ENCODE peak calls at places on chromosomes 7 and 10, in five cellular contexts. One of them, this sample, is unnamed.

GRCh38 chr7:109639561-109639960 is 1069.9 kb downstream of the DNAJB9 start:
- DNase-seq in PC-3: no peak
- DNase-seq in hepatocyte: no peak
- DNase-seq in neural progenitor cell: no peak
- DNase-seq in PC-9: no peak
- DNase-seq in this sample: peak; percentile 8

GRCh38 chr10:86162696-86163400 is 203.7 kb downstream of the GRID1 start:
- DNase-seq in PC-9: no peak
- DNase-seq in neural progenitor cell: no peak
- DNase-seq in hepatocyte: no peak
- DNase-seq in PC-3: no peak
- DNase-seq in this sample: no peak

GRCh38 chr10:68154211-68154497 is 44.9 kb downstream of the MYPN start:
- DNase-seq in PC-9: no peak
- DNase-seq in neural progenitor cell: peak; percentile 29
- DNase-seq in hepatocyte: no peak
- DNase-seq in PC-3: no peak
- DNase-seq in this sample: peak; percentile 57

GRCh38 chr10:11444148-11444516 is 167.3 kb downstream of the USP6NL start:
- DNase-seq in neural progenitor cell: no peak
- DNase-seq in PC-3: no peak
- DNase-seq in hepatocyte: no peak
- DNase-seq in PC-9: no peak
- DNase-seq in this sample: no peak

GRCh38 chr10:132329565-132330485 is 2.2 kb upstream of the LRRC27 start:
- DNase-seq in neural progenitor cell: no peak
- DNase-seq in PC-9: peak; percentile 31
- DNase-seq in hepatocyte: no peak
- DNase-seq in PC-3: peak; percentile 75
- DNase-seq in this sample: no peak

GRCh38 chr10:48363617-48364355 is 57.3 kb downstream of the MAPK8 start:
- DNase-seq in PC-3: peak; percentile 86
- DNase-seq in PC-9: peak; percentile 28
- DNase-seq in hepatocyte: peak; percentile 65
- DNase-seq in neural progenitor cell: peak; percentile 70
- DNase-seq in this sample: peak; percentile 79

GRCh38 chr7:106841896-106842390 is 23.1 kb upstream of the PIK3CG start:
- DNase-seq in neural progenitor cell: peak; percentile 33
- DNase-seq in PC-3: no peak
- DNase-seq in hepatocyte: no peak
- DNase-seq in PC-9: no peak
- DNase-seq in this sample: no peak

GRCh38 chr10:110356628-110357245 is 52.0 kb upstream of the SMNDC1 start:
- DNase-seq in hepatocyte: no peak
- DNase-seq in PC-9: peak; percentile 71
- DNase-seq in neural progenitor cell: no peak
- DNase-seq in PC-3: peak; percentile 79
- DNase-seq in this sample: no peak

GRCh38 chr10:101645659-101646058 is 49.3 kb downstream of the FBXW4 start:
- DNase-seq in PC-3: no peak
- DNase-seq in PC-9: no peak
- DNase-seq in hepatocyte: no peak
- DNase-seq in neural progenitor cell: no peak
- DNase-seq in this sample: no peak

GRCh38 chr10:86686972-86687371 is 18.7 kb downstream of the LDB3 start:
- DNase-seq in neural progenitor cell: no peak
- DNase-seq in PC-9: no peak
- DNase-seq in hepatocyte: no peak
- DNase-seq in PC-3: no peak
- DNase-seq in this sample: no peak

GRCh38 chr10:10872035-10872673 is 145.5 kb upstream of the CELF2 start:
- DNase-seq in neural progenitor cell: no peak
- DNase-seq in PC-3: no peak
- DNase-seq in hepatocyte: peak; percentile 22
- DNase-seq in PC-9: peak; percentile 32
- DNase-seq in this sample: peak; percentile 46

GRCh38 chr10:43055991-43056567 is 20.8 kb upstream of the RET start:
- DNase-seq in neural progenitor cell: no peak
- DNase-seq in PC-3: no peak
- DNase-seq in PC-9: no peak
- DNase-seq in hepatocyte: no peak
- DNase-seq in this sample: no peak

GRCh38 chr7:95469187-95469586 is 16.6 kb upstream of the ASB4 start:
- DNase-seq in neural progenitor cell: no peak
- DNase-seq in hepatocyte: no peak
- DNase-seq in PC-3: no peak
- DNase-seq in PC-9: no peak
- DNase-seq in this sample: no peak

GRCh38 chr10:30731963-30732362 is 102.4 kb upstream of the LYZL2 start:
- DNase-seq in PC-3: no peak
- DNase-seq in hepatocyte: no peak
- DNase-seq in neural progenitor cell: no peak
- DNase-seq in PC-9: no peak
- DNase-seq in this sample: no peak

GRCh38 chr7:6417408-6417807 is 30.3 kb downstream of the DAGLB start:
- DNase-seq in hepatocyte: no peak
- DNase-seq in neural progenitor cell: no peak
- DNase-seq in PC-9: no peak
- DNase-seq in PC-3: no peak
- DNase-seq in this sample: no peak

GRCh38 chr7:5695037-5695708 is 86.3 kb downstream of the RNF216 start:
- DNase-seq in PC-9: no peak
- DNase-seq in PC-3: no peak
- DNase-seq in hepatocyte: peak; percentile 49
- DNase-seq in neural progenitor cell: no peak
- DNase-seq in this sample: no peak

GRCh38 chr7:101185258-101185839 is 5.3 kb upstream of the NAT16 start:
- DNase-seq in PC-3: no peak
- DNase-seq in PC-9: no peak
- DNase-seq in hepatocyte: peak; percentile 32
- DNase-seq in neural progenitor cell: no peak
- DNase-seq in this sample: no peak

GRCh38 chr10:78173360-78174020 is 139.8 kb downstream of the RPS24 start:
- DNase-seq in neural progenitor cell: no peak
- DNase-seq in PC-3: no peak
- DNase-seq in hepatocyte: no peak
- DNase-seq in PC-9: no peak
- DNase-seq in this sample: no peak

GRCh38 chr7:111763221-111763791 is 201.0 kb upstream of the IMMP2L start:
- DNase-seq in hepatocyte: peak; percentile 75
- DNase-seq in PC-9: no peak
- DNase-seq in PC-3: peak; percentile 55
- DNase-seq in neural progenitor cell: peak; percentile 69
- DNase-seq in this sample: peak; percentile 82

GRCh38 chr10:127198721-127199120 is 2.3 kb upstream of the INSYN2A start:
- DNase-seq in hepatocyte: no peak
- DNase-seq in PC-3: no peak
- DNase-seq in neural progenitor cell: no peak
- DNase-seq in PC-9: no peak
- DNase-seq in this sample: no peak

GRCh38 chr7:53002389-53002788 is 33.0 kb upstream of the POM121L12 start:
- DNase-seq in neural progenitor cell: no peak
- DNase-seq in hepatocyte: no peak
- DNase-seq in PC-9: no peak
- DNase-seq in PC-3: no peak
- DNase-seq in this sample: no peak

GRCh38 chr10:122514045-122514840 is 46.3 kb upstream of the DMBT1 start:
- DNase-seq in neural progenitor cell: no peak
- DNase-seq in PC-3: no peak
- DNase-seq in hepatocyte: no peak
- DNase-seq in PC-9: no peak
- DNase-seq in this sample: no peak

GRCh38 chr7:44391746-44392617 is 66.6 kb upstream of the CAMK2B start:
- DNase-seq in PC-9: no peak
- DNase-seq in hepatocyte: no peak
- DNase-seq in PC-3: no peak
- DNase-seq in neural progenitor cell: no peak
- DNase-seq in this sample: no peak

GRCh38 chr10:110897184-110897583 is 21.8 kb downstream of the BBIP1 start:
- DNase-seq in PC-3: no peak
- DNase-seq in neural progenitor cell: no peak
- DNase-seq in hepatocyte: no peak
- DNase-seq in PC-9: no peak
- DNase-seq in this sample: no peak

GRCh38 chr10:125038637-125039036 is 96.7 kb downstream of the ZRANB1 start:
- DNase-seq in hepatocyte: no peak
- DNase-seq in PC-9: peak; percentile 28
- DNase-seq in PC-3: peak; percentile 35
- DNase-seq in neural progenitor cell: no peak
- DNase-seq in this sample: peak; percentile 67
- H3K4me1 ChIP-seq in hepatocyte: peaks cover 43% of the 10 kb centered on the region
- H3K4me1 ChIP-seq in PC-9: peaks cover 28% of the 10 kb centered on the region
- H3K4me1 ChIP-seq in PC-3: peaks cover 49% of the 10 kb centered on the region
- H3K4me1 ChIP-seq in neural progenitor cell: peaks cover 5% of the 10 kb centered on the region
- H3K4me1 ChIP-seq in this sample: peaks cover 81% of the 10 kb centered on the region

DNA sequence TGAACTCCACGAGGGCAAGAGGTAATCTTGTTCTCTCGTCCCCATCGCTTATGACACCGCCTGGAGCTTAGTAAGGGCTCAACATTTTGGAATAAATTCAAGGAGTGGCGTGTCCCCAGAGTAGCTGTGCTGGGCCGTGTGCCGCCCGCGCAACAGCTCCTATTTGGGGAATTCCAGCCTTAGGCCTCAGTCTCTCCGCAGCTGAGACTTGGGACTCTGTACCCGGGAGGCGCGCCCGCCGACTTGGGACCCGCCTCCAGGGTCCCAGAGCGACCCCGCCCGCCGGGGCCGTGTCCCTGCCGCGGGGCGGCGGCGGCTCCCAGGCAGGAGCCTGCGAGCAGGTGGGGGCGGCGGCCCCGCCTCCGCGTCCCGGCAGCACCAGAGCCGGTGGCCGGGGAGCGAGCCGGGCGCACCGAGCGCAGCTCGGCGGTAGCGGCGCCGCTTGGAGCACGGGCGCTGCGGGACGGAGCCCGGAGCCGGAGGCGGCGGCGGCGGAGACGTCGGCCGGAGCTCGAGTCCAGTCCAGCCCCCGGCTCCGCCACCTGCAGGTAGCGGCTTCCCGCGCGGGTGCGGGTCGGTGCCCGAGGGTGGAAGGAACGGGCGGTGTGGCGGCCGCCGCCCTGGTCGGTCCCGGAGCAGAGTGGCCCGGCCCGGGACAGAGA is at the start of gene WIPF3:
- DNase-seq in PC-9: no peak
- DNase-seq in hepatocyte: peak; percentile 84
- DNase-seq in neural progenitor cell: peak; percentile 88
- DNase-seq in PC-3: peak; percentile 40
- DNase-seq in this sample: peak; percentile 82
- TF ChIP-seq EZH2 in PC-9: no peak
- TF ChIP-seq EZH2 in hepatocyte: no peak
- TF ChIP-seq EZH2 in neural progenitor cell: no peak
- TF ChIP-seq EZH2 in PC-3: no peak
- TF ChIP-seq EZH2 in this sample: no peak

GRCh38 chr7:130560972-130561371 is 69.1 kb downstream of the MEST start:
- DNase-seq in hepatocyte: peak; percentile 20
- DNase-seq in PC-3: peak; percentile 49
- DNase-seq in neural progenitor cell: no peak
- DNase-seq in PC-9: peak; percentile 15
- DNase-seq in this sample: peak; percentile 33
- TF ChIP-seq CTCF in hepatocyte: peak; percentile 28
- TF ChIP-seq CTCF in PC-3: peak; percentile 65
- TF ChIP-seq CTCF in neural progenitor cell: peak; percentile 37
- TF ChIP-seq CTCF in PC-9: peak; percentile 77
- TF ChIP-seq CTCF in this sample: peak; percentile 46

GRCh38 chr7:30956704-30957103 is 7.0 kb upstream of the GHRHR start:
- DNase-seq in PC-3: no peak
- DNase-seq in hepatocyte: no peak
- DNase-seq in PC-9: no peak
- DNase-seq in neural progenitor cell: no peak
- DNase-seq in this sample: no peak
- H3K4me1 ChIP-seq in PC-3: no peaks in the 10 kb centered on the region
- H3K4me1 ChIP-seq in hepatocyte: no peaks in the 10 kb centered on the region
- H3K4me1 ChIP-seq in PC-9: no peaks in the 10 kb centered on the region
- H3K4me1 ChIP-seq in neural progenitor cell: no peaks in the 10 kb centered on the region
- H3K4me1 ChIP-seq in this sample: no peaks in the 10 kb centered on the region

GRCh38 chr7:1248459-1249131 is 15.9 kb downstream of the UNCX start:
- DNase-seq in neural progenitor cell: peak; percentile 73
- DNase-seq in PC-9: no peak
- DNase-seq in PC-3: no peak
- DNase-seq in hepatocyte: no peak
- DNase-seq in this sample: peak; percentile 73
- TF ChIP-seq EZH2 in neural progenitor cell: no peak
- TF ChIP-seq EZH2 in PC-9: no peak
- TF ChIP-seq EZH2 in PC-3: no peak
- TF ChIP-seq EZH2 in hepatocyte: no peak
- TF ChIP-seq EZH2 in this sample: peak; percentile 56

GRCh38 chr10:4541292-4541691 is 284.7 kb upstream of the AKR1E2 start:
- DNase-seq in hepatocyte: peak; percentile 7
- DNase-seq in PC-9: peak; percentile 58
- DNase-seq in PC-3: peak; percentile 88
- DNase-seq in neural progenitor cell: no peak
- DNase-seq in this sample: no peak
- TF ChIP-seq CTCF in hepatocyte: no peak
- TF ChIP-seq CTCF in PC-9: no peak
- TF ChIP-seq CTCF in PC-3: peak; percentile 37
- TF ChIP-seq CTCF in neural progenitor cell: no peak
- TF ChIP-seq CTCF in this sample: no peak

GRCh38 chr10:33335800-33336605 is 1.5 kb upstream of the NRP1 start:
- DNase-seq in neural progenitor cell: peak; percentile 67
- DNase-seq in PC-9: peak; percentile 72
- DNase-seq in PC-3: peak; percentile 100
- DNase-seq in hepatocyte: peak; percentile 67
- DNase-seq in this sample: peak; percentile 70

GRCh38 chr10:33337335-33337854 is 2.9 kb upstream of the NRP1 start:
- DNase-seq in PC-9: no peak
- DNase-seq in hepatocyte: peak; percentile 29
- DNase-seq in neural progenitor cell: no peak
- DNase-seq in PC-3: peak; percentile 90
- DNase-seq in this sample: no peak

GRCh38 chr10:33335550-33335799 is 1.0 kb upstream of the NRP1 start:
- DNase-seq in PC-3: peak; percentile 98
- DNase-seq in neural progenitor cell: no peak
- DNase-seq in hepatocyte: no peak
- DNase-seq in PC-9: no peak
- DNase-seq in this sample: peak; percentile 24

GRCh38 chr10:33334839-33335549 is 527 bp upstream of the NRP1 start:
- DNase-seq in PC-3: peak; percentile 91
- DNase-seq in neural progenitor cell: peak; percentile 86
- DNase-seq in PC-9: peak; percentile 73
- DNase-seq in hepatocyte: peak; percentile 89
- DNase-seq in this sample: peak; percentile 77

GRCh38 chr10:33336606-33337334 is 2.3 kb upstream of the NRP1 start:
- DNase-seq in PC-9: peak; percentile 36
- DNase-seq in PC-3: peak; percentile 87
- DNase-seq in neural progenitor cell: peak; percentile 64
- DNase-seq in hepatocyte: peak; percentile 53
- DNase-seq in this sample: peak; percentile 65
- H3K4me1 ChIP-seq in PC-9: peaks cover 11% of the 10 kb centered on the region
- H3K4me1 ChIP-seq in PC-3: peaks cover 46% of the 10 kb centered on the region
- H3K4me1 ChIP-seq in neural progenitor cell: peaks cover 22% of the 10 kb centered on the region
- H3K4me1 ChIP-seq in hepatocyte: peaks cover 10% of the 10 kb centered on the region
- H3K4me1 ChIP-seq in this sample: peaks cover 23% of the 10 kb centered on the region